ENCODE peak calls at places on chromosomes 2 and 18, in seven cellular contexts. P is ureter, E is pons, N is activated gamma-delta T cell treated with Interleukin-2 at 50 U/mL for 16 hours, R is LoVo, C is GM13976, W is germinal center. I is an unnamed sample.
A peak's percentile ranks its signal among the peaks of the same experiment; 100 is the strongest.

GRCh38 chr2:131154071-131154531 is 49.0 kb downstream of the PLEKHB2 start:
- DNase-seq in P (no peak), E (peak; percentile 57), N (peak; percentile 47), R (peak; percentile 68), C (peak; percentile 89), W (peak; percentile 78), I (peak; percentile 80)

GRCh38 chr18:51191139-51191717 is 6.3 kb downstream of the MEX3C start:
- DNase-seq in P (no peak), E (no peak), N (peak; percentile 46), R (no peak), C (no peak), W (no peak), I (no peak)

GRCh38 chr2:227155395-227155794 is 8.6 kb downstream of the COL4A4 start:
- DNase-seq in P (no peak), E (no peak), N (no peak), R (no peak), C (no peak), W (no peak), I (no peak)

GRCh38 chr2:52934354-52934898 is 833.2 kb upstream of the CHAC2 start:
- DNase-seq in P (no peak), E (no peak), N (no peak), R (peak; percentile 80), C (no peak), W (no peak), I (peak; percentile 84)

GRCh38 chr18:50410894-50411293 is 36.0 kb downstream of the SKA1 start:
- DNase-seq in P (no peak), E (no peak), N (no peak), R (no peak), C (no peak), W (no peak), I (peak; percentile 53)

GRCh38 chr2:239897596-239898235 is 127.4 kb downstream of the NDUFA10 start:
- DNase-seq in P (peak; percentile 36), E (no peak), N (no peak), R (no peak), C (no peak), W (no peak), I (no peak)

GRCh38 chr2:10361220-10361588 is 58.5 kb downstream of the HPCAL1 start:
- DNase-seq in P (no peak), E (peak; percentile 81), N (no peak), R (no peak), C (no peak), W (no peak), I (peak; percentile 27)

GRCh38 chr2:152402780-152403388 is 67.9 kb downstream of the FMNL2 start:
- DNase-seq in P (no peak), E (no peak), N (no peak), R (peak; percentile 22), C (no peak), W (no peak), I (no peak)

GRCh38 chr2:227106845-227107759 is 56.9 kb downstream of the COL4A4 start:
- DNase-seq in P (no peak), E (peak; percentile 73), N (no peak), R (peak; percentile 56), C (peak; percentile 35), W (peak; percentile 9), I (peak; percentile 46)

GRCh38 chr2:232795920-232796319 is 19.6 kb upstream of the KCNJ13 start:
- DNase-seq in P (no peak), E (no peak), N (no peak), R (no peak), C (no peak), W (no peak), I (no peak)

GRCh38 chr2:24930768-24931167 is 10.7 kb upstream of the ADCY3 start:
- DNase-seq in P (no peak), E (no peak), N (no peak), R (no peak), C (peak; percentile 83), W (peak; percentile 33), I (peak; percentile 7)

GRCh38 chr18:22165049-22165602 is 4.3 kb upstream of the GATA6 start:
- DNase-seq in P (no peak), E (no peak), N (no peak), R (no peak), C (no peak), W (no peak), I (no peak)

GRCh38 chr2:218505754-218506371 is 62.3 kb downstream of the USP37 start:
- DNase-seq in P (no peak), E (no peak), N (no peak), R (no peak), C (no peak), W (no peak), I (no peak)

GRCh38 chr2:80489718-80490117 is 185.2 kb upstream of the LRRTM1 start:
- DNase-seq in P (no peak), E (no peak), N (no peak), R (no peak), C (no peak), W (no peak), I (peak; percentile 91)

GRCh38 chr2:71603311-71603794 is 150.0 kb downstream of the DYSF start:
- DNase-seq in P (no peak), E (no peak), N (no peak), R (no peak), C (no peak), W (no peak), I (no peak)

GRCh38 chr18:79871481-79872091 is 73.8 kb downstream of the KCNG2 start:
- DNase-seq in P (no peak), E (no peak), N (no peak), R (no peak), C (peak; percentile 12), W (no peak), I (no peak)

GRCh38 chr18:68148862-68149261 is 566.0 kb downstream of the TMX3 start:
- DNase-seq in P (no peak), E (peak; percentile 39), N (no peak), R (no peak), C (no peak), W (no peak), I (no peak)

GRCh38 chr2:16140771-16141640 is 200.7 kb downstream of the MYCN start:
- DNase-seq in P (no peak), E (no peak), N (no peak), R (no peak), C (no peak), W (no peak), I (peak; percentile 72)

GRCh38 chr2:207528980-207529329 is 807 bp upstream of the CREB1 start:
- DNase-seq in P (no peak), E (peak; percentile 14), N (peak; percentile 53), R (peak; percentile 28), C (peak; percentile 37), W (peak; percentile 61), I (peak; percentile 50)

GRCh38 chr2:5932556-5933469 is 240.6 kb downstream of the SOX11 start:
- DNase-seq in P (no peak), E (peak; percentile 92), N (no peak), R (no peak), C (no peak), W (no peak), I (peak; percentile 1)

GRCh38 chr2:1854747-1855146 is 110.4 kb upstream of the PXDN start:
- DNase-seq in P (no peak), E (peak; percentile 83), N (no peak), R (no peak), C (peak; percentile 45), W (peak; percentile 8), I (peak; percentile 51)

GRCh38 chr2:5521462-5521861 is 170.7 kb upstream of the SOX11 start:
- DNase-seq in P (no peak), E (peak; percentile 7), N (no peak), R (no peak), C (no peak), W (no peak), I (no peak)

GRCh38 chr2:227115761-227116160 is 48.2 kb downstream of the COL4A4 start:
- DNase-seq in P (no peak), E (no peak), N (no peak), R (no peak), C (no peak), W (no peak), I (no peak)

GRCh38 chr2:288002-288742 is at the start of gene ALKAL2:
- DNase-seq in P (no peak), E (no peak), N (no peak), R (no peak), C (peak; percentile 42), W (peak; percentile 36), I (no peak)

GRCh38 chr18:26471027-26471426 is 77.3 kb downstream of the KCTD1 start:
- DNase-seq in P (no peak), E (no peak), N (no peak), R (no peak), C (no peak), W (no peak), I (peak; percentile 76)

GRCh38 chr18:47944972-47945843 is 14.7 kb upstream of the SMAD2 start:
- DNase-seq in P (no peak), E (no peak), N (no peak), R (peak; percentile 36), C (peak; percentile 17), W (no peak), I (peak; percentile 74)

GRCh38 chr2:199581935-199582336 is 124.2 kb upstream of the SATB2 start:
- DNase-seq in P (no peak), E (peak; percentile 51), N (no peak), R (no peak), C (no peak), W (no peak), I (no peak)

I was measured in kidney tubule cell.